ENCODE peak calls at places on chromosomes 16 and 17, in nine cellular contexts. C is uterus, B is AG04449, T is upper lobe of right lung, N is OCI-LY7, H is kidney, S is choroid plexus epithelial cell, R is tibial artery, W is heart right ventricle. O is an unnamed sample.

GRCh38 chr17:11485336-11485735 is 112.9 kb upstream of the DNAH9 start:
- DNase-seq in R (no peak), C (no peak), B (no peak), N (no peak), T (no peak), S (no peak), W (no peak), H (no peak), O (no peak)

GRCh38 chr17:29240477-29240876 is 6.2 kb upstream of the CRYBA1 start:
- DNase-seq in H (no peak), S (no peak), C (no peak), W (no peak), R (no peak), T (no peak), B (no peak), N (no peak), O (no peak)

GRCh38 chr16:425082-425718 is at the start of gene RAB11FIP3:
- DNase-seq in C (peak), S (peak), R (peak), N (peak), B (no peak), W (peak), H (peak), T (peak), O (peak)

GRCh38 chr17:624341-624860 is 90.2 kb downstream of the VPS53 start:
- DNase-seq in W (no peak), H (no peak), N (no peak), C (no peak), T (no peak), R (no peak), S (no peak), B (no peak), O (no peak)

GRCh38 chr16:3608069-3608468 is 3.3 kb downstream of the SLX4 start:
- DNase-seq in B (no peak), S (no peak), R (no peak), H (no peak), C (no peak), T (peak), W (no peak), N (no peak), O (no peak)

GRCh38 chr17:34624767-34625389 is 45.5 kb downstream of the TMEM132E start:
- DNase-seq in S (no peak), T (no peak), C (no peak), N (no peak), H (no peak), B (no peak), W (no peak), R (no peak), O (no peak)

GRCh38 chr16:53087101-53087500 is 32.3 kb downstream of the CHD9 start:
- DNase-seq in S (peak), W (no peak), R (no peak), H (no peak), C (no peak), N (no peak), B (no peak), T (no peak), O (peak)

GRCh38 chr17:79732246-79732645 is 1.5 kb downstream of the ENPP7 start:
- DNase-seq in T (no peak), B (no peak), S (no peak), R (no peak), N (no peak), C (no peak), W (no peak), H (no peak), O (no peak)

GRCh38 chr16:8370374-8371015 is 219.8 kb downstream of the TMEM114 start:
- DNase-seq in N (no peak), R (no peak), H (no peak), B (no peak), W (no peak), C (no peak), T (no peak), S (peak), O (no peak)

GRCh38 chr16:90008708-90009145 is 10.5 kb downstream of the DBNDD1 start:
- DNase-seq in C (no peak), T (no peak), H (no peak), R (no peak), W (no peak), S (peak), B (no peak), N (peak), O (no peak)

GRCh38 chr16:54194008-54194731 is 92.4 kb downstream of the IRX3 start:
- DNase-seq in R (peak), C (peak), B (no peak), N (no peak), H (peak), S (peak), W (peak), T (peak), O (peak)

GRCh38 chr17:79844869-79845600 is 5.8 kb upstream of the CBX4 start:
- DNase-seq in W (peak), S (no peak), H (peak), B (no peak), N (peak), R (no peak), C (peak), T (peak), O (no peak)

GRCh38 chr17:42850964-42851363 is at the start of gene AOC3:
- DNase-seq in C (peak), W (peak), T (no peak), H (peak), N (no peak), R (peak), B (no peak), S (no peak), O (no peak)

GRCh38 chr17:13113821-13114525 is 96.1 kb upstream of the ELAC2 start:
- DNase-seq in S (no peak), B (no peak), W (no peak), N (no peak), T (no peak), H (no peak), C (no peak), R (no peak), O (no peak)

GRCh38 chr17:28993645-28994426 is 12.0 kb downstream of the SEZ6 start:
- DNase-seq in H (no peak), W (no peak), C (no peak), S (no peak), B (no peak), R (no peak), N (no peak), T (no peak), O (no peak)

GRCh38 chr17:67421869-67422273 is 44.8 kb downstream of the PITPNC1 start:
- DNase-seq in S (peak), T (no peak), H (no peak), C (no peak), W (peak), R (no peak), N (no peak), B (peak), O (peak)

GRCh38 chr16:72836985-72837384 is 210.9 kb downstream of the ZFHX3 start:
- DNase-seq in N (no peak), C (no peak), R (no peak), B (no peak), W (no peak), H (no peak), S (no peak), T (no peak), O (no peak)

GRCh38 chr17:47604268-47604927 is 45.3 kb upstream of the KPNB1 start:
- DNase-seq in C (no peak), T (no peak), H (no peak), W (peak), S (peak), R (no peak), B (no peak), N (no peak), O (peak)

GRCh38 chr17:1638624-1639300 is 6.8 kb downstream of the SCARF1 start:
- DNase-seq in N (no peak), B (no peak), H (no peak), C (no peak), R (no peak), W (no peak), T (no peak), S (no peak), O (no peak)

GRCh38 chr16:1048442-1049112 is 24.0 kb upstream of the SSTR5 start:
- DNase-seq in C (no peak), H (no peak), T (no peak), W (peak), R (no peak), N (no peak), S (peak), B (no peak), O (peak)

GRCh38 chr17:53630115-53630514 is 192.6 kb upstream of the KIF2B start:
- DNase-seq in C (no peak), T (no peak), B (no peak), W (no peak), S (no peak), R (no peak), H (no peak), N (no peak), O (no peak)

GRCh38 chr17:42322382-42323267 is 34.3 kb downstream of the STAT5A start:
- DNase-seq in B (peak), C (peak), R (peak), T (peak), W (peak), S (peak), H (peak), N (peak), O (peak)

GRCh38 chr16:27625050-27625697 is 75.2 kb downstream of the KATNIP start:
- DNase-seq in S (peak), N (no peak), R (no peak), W (peak), H (no peak), T (no peak), C (no peak), B (no peak), O (no peak)

GRCh38 chr16:84421081-84421937 is 53.0 kb downstream of the ATP2C2 start:
- DNase-seq in S (no peak), C (no peak), T (peak), W (no peak), N (no peak), R (no peak), H (no peak), B (no peak), O (no peak)

GRCh38 chr16:56643080-56643778 is 4.8 kb downstream of the MT1A start:
- DNase-seq in T (peak), C (peak), N (no peak), R (peak), B (no peak), S (peak), H (peak), W (peak), O (no peak)

GRCh38 chr16:63410594-63410993 is 1374.4 kb upstream of the CDH8 start:
- DNase-seq in H (no peak), T (no peak), R (no peak), S (no peak), W (no peak), C (no peak), N (no peak), B (no peak), O (no peak)

GRCh38 chr17:51298508-51299371 is 38.4 kb downstream of the UTP18 start:
- DNase-seq in C (no peak), S (peak), T (no peak), B (no peak), W (no peak), H (no peak), R (no peak), N (peak), O (peak)

GRCh38 chr16:69407702-69408323 is 16.6 kb upstream of the CYB5B start:
- DNase-seq in B (no peak), S (no peak), H (no peak), R (no peak), N (no peak), T (no peak), C (no peak), W (no peak), O (no peak)

GRCh38 chr16:3652373-3653037 is 2.0 kb upstream of the DNASE1 start:
- DNase-seq in T (peak), S (no peak), B (no peak), H (peak), C (no peak), R (peak), W (no peak), N (no peak), O (no peak)

GRCh38 chr16:15879255-15879804 is 9.1 kb downstream of the CEP20 start:
- DNase-seq in N (no peak), T (no peak), H (no peak), R (no peak), W (no peak), B (peak), S (peak), C (no peak), O (peak)

GRCh38 chr17:77374170-77374936 is 233.6 kb downstream of the SEC14L1 start:
- DNase-seq in B (no peak), H (peak), C (peak), S (peak), R (peak), N (peak), W (peak), T (peak), O (peak)

GRCh38 chr16:75070055-75070841 is 46.3 kb downstream of the LDHD start:
- DNase-seq in N (no peak), H (no peak), W (peak), C (peak), R (no peak), B (no peak), S (no peak), T (no peak), O (no peak)

GRCh38 chr17:45784293-45784582 is at the start of gene CRHR1:
- DNase-seq in B (no peak), H (no peak), T (no peak), S (no peak), W (no peak), R (no peak), C (no peak), N (no peak), O (no peak)

GRCh38 chr17:45785373-45786193 is 1.5 kb downstream of the CRHR1 start:
- DNase-seq in N (no peak), H (no peak), B (no peak), T (no peak), C (no peak), W (no peak), S (no peak), R (no peak), O (no peak)

GRCh38 chr17:45783593-45784292 is 377 bp upstream of the CRHR1 start:
- DNase-seq in N (no peak), H (no peak), R (no peak), W (peak), T (no peak), C (peak), S (no peak), B (no peak), O (no peak)

GRCh38 chr17:45786349-45786748 is 2.2 kb downstream of the CRHR1 start:
- DNase-seq in C (no peak), B (no peak), R (no peak), T (no peak), S (no peak), N (no peak), W (no peak), H (no peak), O (no peak)

DNA sequence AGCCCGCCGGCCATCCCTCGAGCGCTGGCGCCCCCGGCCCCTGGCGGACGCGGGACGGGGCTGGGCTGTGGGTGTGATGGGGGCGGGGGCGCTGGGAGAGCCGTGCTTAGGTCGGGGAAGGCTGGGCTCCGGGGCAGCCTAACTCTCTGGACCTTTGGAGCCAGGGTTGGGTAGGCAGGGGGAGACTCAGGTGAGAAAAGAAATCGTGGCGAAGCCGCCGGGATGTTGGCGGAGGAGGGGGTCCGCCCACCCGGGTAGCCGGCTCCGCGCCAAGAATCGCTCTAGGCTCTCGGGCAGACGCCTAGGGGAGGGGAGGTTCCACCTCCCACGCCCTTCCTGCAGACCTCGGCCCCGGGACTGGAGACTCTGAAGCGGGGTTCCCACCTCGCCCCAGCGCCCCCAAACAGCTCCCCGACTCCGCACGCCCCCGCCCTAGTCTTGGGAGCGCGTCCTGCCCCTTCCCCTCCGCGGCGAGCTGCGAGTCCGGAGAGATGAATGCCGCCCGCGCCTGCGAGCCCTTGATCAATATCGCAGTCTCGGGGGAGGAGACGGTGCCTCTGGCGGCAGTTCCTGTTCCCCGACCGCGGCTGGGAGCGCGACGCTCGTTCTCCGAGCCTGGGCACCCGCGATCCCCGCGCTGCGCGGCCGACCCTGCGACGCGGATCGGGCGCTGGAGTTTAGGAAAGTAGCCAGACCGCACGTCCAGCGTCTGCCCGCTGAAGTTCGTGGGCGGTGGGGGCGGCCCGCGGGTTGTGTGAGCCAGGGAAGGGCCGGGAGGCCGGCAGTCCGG is 658 bp downstream of the CRHR1 start:
- DNase-seq in T (peak), C (peak), W (no peak), S (no peak), H (no peak), N (no peak), B (no peak), R (no peak), O (no peak)
- H3K4me3 ChIP-seq in T (peak), C (peak), W (peak), S (no peak), H (no peak), N (no peak), B (peak), R (peak), O (peak)

DNA sequence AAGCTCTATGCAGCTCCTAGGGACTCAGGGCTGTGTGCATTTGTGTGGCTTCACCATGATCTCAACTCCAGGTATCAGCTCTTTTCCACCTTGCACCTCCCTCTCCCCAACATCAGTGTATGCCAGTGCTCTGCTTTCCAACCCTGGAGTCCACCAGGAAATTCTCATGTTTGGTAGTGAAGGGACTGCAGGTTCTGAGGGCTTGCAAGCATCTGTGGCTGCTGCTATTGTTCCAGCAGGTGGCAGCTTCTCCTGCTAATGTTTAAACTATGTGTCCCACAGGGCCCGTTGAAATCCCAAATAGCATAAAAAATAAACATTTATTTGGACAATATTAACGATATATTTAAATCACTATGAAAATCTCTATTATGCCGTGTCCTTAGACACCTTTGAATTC is 82.0 kb downstream of the RGS9 start:
- DNase-seq in R (no peak), S (no peak), C (no peak), H (no peak), N (no peak), B (no peak), T (no peak), W (no peak), O (no peak)
- TF ChIP-seq CTCF in R (no peak), S (peak), C (no peak), H (no peak), N (peak), B (no peak), T (no peak), W (no peak), O (peak)

GRCh38 chr17:82274134-82275020 is 877 bp upstream of the CSNK1D start:
- DNase-seq in N (no peak), T (no peak), B (no peak), C (no peak), S (peak), W (no peak), H (peak), R (no peak), O (no peak)
- H3K4me3 ChIP-seq in N (peak), T (peak), B (peak), C (peak), S (peak), W (peak), H (peak), R (peak), O (no peak)

DNA sequence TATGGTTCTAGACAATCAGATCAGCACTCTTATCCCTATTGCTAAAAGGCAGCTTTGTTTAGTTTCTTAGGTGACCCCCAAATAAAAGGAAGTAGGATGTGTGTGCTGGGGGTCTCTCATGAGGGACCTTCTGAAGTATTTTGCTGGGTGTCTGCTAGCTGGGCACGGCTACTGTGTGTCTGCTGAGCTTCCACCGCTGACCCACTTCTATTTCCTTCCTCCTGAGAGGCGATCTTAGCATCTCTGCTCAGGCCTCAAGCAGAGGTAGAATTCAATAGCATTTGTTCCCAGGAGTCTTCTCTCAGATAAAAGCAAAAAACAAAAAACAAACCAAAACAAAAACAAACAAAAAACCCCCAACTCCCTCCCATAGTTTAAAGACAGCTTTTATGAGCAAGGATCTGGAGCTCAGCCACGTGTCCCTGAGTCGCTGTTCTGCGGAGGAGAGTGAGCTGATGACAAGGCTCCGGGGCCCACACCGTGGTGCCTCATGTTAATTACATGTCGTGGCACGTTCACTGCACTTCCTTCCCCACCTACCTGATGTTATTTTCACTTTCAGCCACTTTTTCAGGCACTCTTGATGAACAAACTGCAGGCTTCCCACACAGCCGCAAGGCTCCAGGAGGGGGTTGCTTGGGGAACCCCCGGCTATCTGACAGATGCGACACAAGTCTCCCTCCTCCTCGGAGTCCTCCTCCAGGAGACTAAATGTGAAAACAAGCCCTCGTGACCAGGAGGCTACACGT is 83.5 kb downstream of the MARCHF10 start:
- DNase-seq in C (no peak), N (peak), S (no peak), W (no peak), B (no peak), R (no peak), H (no peak), T (no peak), O (no peak)
- TF ChIP-seq CTCF in C (no peak), N (no peak), S (no peak), W (no peak), B (no peak), R (no peak), H (no peak), T (no peak), O (no peak)

GRCh38 chr17:39638317-39638716 is 1.4 kb downstream of the STARD3 start:
- DNase-seq in H (no peak), N (no peak), S (no peak), B (no peak), R (no peak), C (no peak), W (no peak), T (no peak), O (no peak)
- H3K4me3 ChIP-seq in H (peak), N (peak), S (peak), B (peak), R (peak), C (peak), W (no peak), T (peak), O (no peak)